ENCODE peak calls at places on chromosome 11, in ten cellular contexts. J, P, D, W, V, U, M, A, N and G are unnamed samples.

GRCh38 chr11:78370406-78371172 is 47.0 kb downstream of the GAB2 start:
- DNase-seq in A (no peak), W (no peak), U (peak; percentile 25), V (no peak), J (peak; percentile 37), P (peak; percentile 26), N (no peak), D (no peak), M (peak; percentile 40), G (no peak)

GRCh38 chr11:71447791-71448256 is 369 bp downstream of the DHCR7 start:
- DNase-seq in D (no peak), J (peak; percentile 20), N (no peak), U (no peak), V (peak; percentile 12), M (peak; percentile 58), A (no peak), P (peak; percentile 2), W (peak; percentile 47), G (no peak)

GRCh38 chr11:36026315-36026968 is 82.6 kb downstream of the LDLRAD3 start:
- DNase-seq in A (no peak), V (no peak), W (no peak), M (no peak), N (no peak), J (no peak), D (no peak), P (no peak), U (no peak), G (no peak)

GRCh38 chr11:123211134-123211879 is 16.3 kb upstream of the CLMP start:
- DNase-seq in J (no peak), N (no peak), D (no peak), M (no peak), A (no peak), U (no peak), W (no peak), P (no peak), V (no peak), G (no peak)

GRCh38 chr11:63663809-63664208 is 7.4 kb downstream of the ATL3 start:
- DNase-seq in U (peak; percentile 63), D (no peak), W (no peak), A (no peak), J (peak; percentile 61), N (peak; percentile 76), M (no peak), V (no peak), P (peak; percentile 65), G (no peak)

GRCh38 chr11:27468209-27468608 is 4.4 kb downstream of the LGR4 start:
- DNase-seq in P (peak; percentile 96), V (no peak), M (no peak), A (no peak), W (no peak), D (no peak), J (peak; percentile 96), U (peak; percentile 93), N (peak; percentile 84), G (no peak)

GRCh38 chr11:73376803-73377629 is 817 bp downstream of the RELT start:
- DNase-seq in W (peak; percentile 65), D (peak; percentile 88), A (peak; percentile 51), N (peak; percentile 69), J (peak; percentile 81), M (peak; percentile 68), P (peak; percentile 89), U (peak; percentile 73), V (peak; percentile 44), G (peak; percentile 95)

GRCh38 chr11:121067453-121067852 is 33.6 kb upstream of the TECTA start:
- DNase-seq in P (no peak), A (no peak), W (no peak), J (no peak), V (no peak), U (no peak), D (no peak), M (no peak), N (no peak), G (no peak)

GRCh38 chr11:7846003-7846402 is 49.3 kb upstream of the OR5P2 start:
- DNase-seq in J (no peak), N (no peak), A (no peak), W (no peak), U (no peak), V (no peak), D (no peak), M (no peak), P (no peak), G (no peak)

GRCh38 chr11:125370561-125371389 is 125.3 kb downstream of the FEZ1 start:
- DNase-seq in W (no peak), N (no peak), P (no peak), D (no peak), U (no peak), J (no peak), M (no peak), A (no peak), V (no peak), G (no peak)

GRCh38 chr11:8229299-8230177 is 34.1 kb downstream of the LMO1 start:
- DNase-seq in P (no peak), W (peak; percentile 68), V (no peak), D (no peak), N (no peak), J (peak; percentile 19), M (peak; percentile 44), A (no peak), U (peak; percentile 21), G (no peak)

GRCh38 chr11:121058941-121059340 is 35.0 kb downstream of the TBCEL start:
- DNase-seq in J (no peak), N (no peak), U (no peak), A (no peak), V (no peak), D (no peak), M (no peak), W (no peak), P (no peak), G (no peak)

GRCh38 chr11:93729129-93729616 is 12.1 kb downstream of the TAF1D start:
- DNase-seq in V (no peak), J (no peak), P (no peak), M (no peak), D (no peak), W (no peak), U (no peak), N (no peak), A (no peak), G (no peak)

GRCh38 chr11:128039140-128040021 is 548.0 kb downstream of the ETS1 start:
- DNase-seq in M (peak; percentile 29), A (no peak), V (peak; percentile 67), J (peak; percentile 89), D (peak; percentile 78), N (peak; percentile 83), P (peak; percentile 99), W (peak; percentile 48), U (peak; percentile 85), G (peak; percentile 80)

DNA sequence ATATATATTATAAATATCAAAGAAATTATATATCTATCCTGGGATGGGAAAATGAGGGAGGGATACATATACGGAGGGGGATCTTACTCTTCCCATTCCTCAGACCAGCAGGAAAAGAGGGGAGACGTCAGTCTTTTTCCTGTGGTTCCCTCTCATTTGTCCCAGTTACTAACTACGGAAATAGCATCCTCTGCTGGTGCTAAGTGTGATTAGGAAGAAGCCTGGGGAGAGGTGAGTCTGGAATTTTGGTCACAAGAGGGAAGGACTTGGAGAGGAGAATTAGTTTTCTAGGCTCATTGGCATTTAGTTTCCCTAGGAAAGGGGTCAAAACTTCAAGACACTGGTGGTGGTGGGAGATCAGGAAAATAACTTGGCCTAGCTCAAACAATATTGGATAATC is 11.6 kb downstream of the MED19 start:
- DNase-seq in P (no peak), D (no peak), M (no peak), V (no peak), J (no peak), U (no peak), N (no peak), W (no peak), A (no peak), G (no peak)
- TF ChIP-seq CTCF in P (no peak), D (no peak), M (no peak), V (no peak), J (no peak), U (no peak), N (peak; percentile 16), W (no peak), A (no peak), G (no peak)

DNA sequence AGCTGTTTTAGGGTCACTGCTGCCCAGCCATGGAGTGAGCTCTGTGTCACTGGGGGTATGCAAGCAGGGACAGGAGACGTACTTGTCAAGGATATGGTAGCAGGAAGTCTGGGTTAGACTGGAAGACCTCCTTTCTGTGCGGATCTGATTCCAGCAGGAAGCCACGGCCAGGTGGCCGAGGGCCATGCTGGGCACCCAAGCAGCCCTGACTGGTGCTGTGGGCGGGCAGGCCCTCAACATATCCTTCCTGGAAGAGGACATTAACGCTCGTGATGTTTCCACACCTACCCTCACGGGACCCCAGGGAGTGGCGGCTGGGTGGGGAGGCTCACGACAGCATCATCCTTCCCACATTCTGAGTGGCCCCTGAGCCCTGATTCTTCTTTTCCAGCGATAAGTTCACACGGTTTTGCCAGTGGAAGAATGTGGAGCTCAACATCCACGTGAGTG is 8.7 kb upstream of the ANKRD13D start:
- DNase-seq in V (no peak), U (no peak), A (no peak), P (no peak), M (peak; percentile 15), D (peak; percentile 26), N (no peak), J (no peak), W (peak; percentile 5), G (peak; percentile 23)
- TF ChIP-seq CTCF in V (no peak), U (no peak), A (no peak), P (no peak), M (no peak), D (no peak), N (no peak), J (no peak), W (no peak), G (no peak)

GRCh38 chr11:104997288-104997687 is 25.7 kb downstream of the CASP5 start:
- DNase-seq in P (peak; percentile 4), U (peak; percentile 58), M (no peak), V (no peak), D (no peak), A (no peak), J (peak; percentile 59), W (no peak), N (no peak), G (no peak)
- TF ChIP-seq CTCF in P (peak; percentile 4), U (peak; percentile 41), M (peak; percentile 10), V (no peak), D (no peak), A (no peak), J (peak; percentile 39), W (no peak), N (peak; percentile 21), G (no peak)

GRCh38 chr11:48098024-48098423 is 117.7 kb downstream of the PTPRJ start:
- DNase-seq in N (no peak), P (no peak), D (no peak), U (no peak), J (no peak), W (no peak), A (no peak), M (no peak), V (no peak), G (no peak)

GRCh38 chr11:48093795-48094642 is 113.7 kb downstream of the PTPRJ start:
- DNase-seq in N (no peak), U (peak; percentile 23), P (peak; percentile 17), J (peak; percentile 33), A (no peak), M (peak; percentile 40), V (no peak), D (no peak), W (no peak), G (no peak)

GRCh38 chr11:48094643-48095339 is 114.4 kb downstream of the PTPRJ start:
- DNase-seq in N (no peak), J (no peak), M (no peak), D (no peak), P (no peak), V (no peak), A (no peak), U (no peak), W (no peak), G (no peak)

GRCh38 chr11:48095779-48096470 is 115.6 kb downstream of the PTPRJ start:
- DNase-seq in D (no peak), M (no peak), N (no peak), W (no peak), U (no peak), J (peak; percentile 13), A (no peak), V (no peak), P (peak; percentile 30), G (no peak)

GRCh38 chr11:48096588-48097525 is 116.5 kb downstream of the PTPRJ start:
- DNase-seq in W (no peak), V (no peak), A (no peak), P (no peak), D (no peak), U (peak; percentile 24), M (no peak), J (no peak), N (no peak), G (no peak)
- TF ChIP-seq CTCF in W (no peak), V (no peak), A (no peak), P (no peak), D (no peak), U (no peak), M (no peak), J (no peak), N (no peak), G (no peak)